ENCODE peak calls at places on chromosomes 12 and 14, in ten cellular contexts. Q is psoas muscle, W is H7, Y is epithelial cell of esophagus, E is cardiac fibroblast, L is PC-9, I is PC-3, J is colonic mucosa, V is lower leg skin, N is SJSA1. R is an unnamed sample.

GRCh38 chr12:106841471-106842302 is 67.2 kb downstream of the RIC8B start:
- DNase-seq in N (peak; percentile 44), I (peak; percentile 71), Q (no peak), E (peak; percentile 69), V (no peak), L (peak; percentile 14), W (peak; percentile 45), Y (peak; percentile 50), J (peak; percentile 56), R (no peak)

GRCh38 chr12:91388573-91388972 is 206.0 kb upstream of the DCN start:
- DNase-seq in Y (no peak), J (no peak), E (no peak), I (peak; percentile 6), Q (no peak), N (no peak), W (no peak), V (no peak), L (no peak), R (no peak)

GRCh38 chr14:104282332-104283196 is 144.2 kb downstream of the KIF26A start:
- DNase-seq in Q (peak; percentile 4), E (no peak), W (no peak), N (peak; percentile 37), L (no peak), I (no peak), V (peak; percentile 81), Y (no peak), J (peak; percentile 81), R (no peak)

GRCh38 chr12:108337235-108338223 is 1.6 kb downstream of the CMKLR1 start:
- DNase-seq in E (peak; percentile 14), W (peak; percentile 79), I (peak; percentile 56), V (no peak), L (no peak), Y (peak; percentile 29), N (no peak), J (no peak), Q (no peak), R (no peak)

GRCh38 chr14:39038542-39038941 is 64.5 kb downstream of the SEC23A start:
- DNase-seq in W (no peak), V (no peak), J (no peak), I (no peak), E (no peak), Q (no peak), L (no peak), Y (no peak), N (no peak), R (no peak)

GRCh38 chr12:53798575-53798974 is 46.8 kb upstream of the CISTR start:
- DNase-seq in E (peak; percentile 18), W (no peak), J (no peak), I (peak; percentile 79), Y (no peak), N (no peak), L (peak; percentile 40), Q (no peak), V (no peak), R (no peak)

GRCh38 chr12:95959107-95959506 is 16.0 kb downstream of the AMDHD1 start:
- DNase-seq in W (peak; percentile 37), Y (no peak), Q (no peak), E (peak; percentile 16), L (no peak), J (no peak), V (no peak), I (peak; percentile 49), N (no peak), R (no peak)

GRCh38 chr12:27343255-27344000 is 10.8 kb downstream of the BMAL2 start:
- DNase-seq in V (no peak), W (no peak), J (no peak), E (peak; percentile 81), N (peak; percentile 60), Y (peak; percentile 97), Q (no peak), L (peak; percentile 57), I (peak; percentile 99), R (peak; percentile 80)

GRCh38 chr12:44317651-44318126 is 481.8 kb downstream of the TMEM117 start:
- DNase-seq in L (no peak), N (no peak), W (peak; percentile 8), I (peak; percentile 57), J (no peak), Y (peak; percentile 49), E (peak; percentile 42), Q (no peak), V (no peak), R (peak; percentile 3)

GRCh38 chr12:57837779-57838562 is 8.6 kb downstream of the CTDSP2 start:
- DNase-seq in Y (peak; percentile 60), W (no peak), N (no peak), L (no peak), Q (no peak), J (no peak), I (peak; percentile 38), V (no peak), E (peak; percentile 86), R (no peak)

DNA sequence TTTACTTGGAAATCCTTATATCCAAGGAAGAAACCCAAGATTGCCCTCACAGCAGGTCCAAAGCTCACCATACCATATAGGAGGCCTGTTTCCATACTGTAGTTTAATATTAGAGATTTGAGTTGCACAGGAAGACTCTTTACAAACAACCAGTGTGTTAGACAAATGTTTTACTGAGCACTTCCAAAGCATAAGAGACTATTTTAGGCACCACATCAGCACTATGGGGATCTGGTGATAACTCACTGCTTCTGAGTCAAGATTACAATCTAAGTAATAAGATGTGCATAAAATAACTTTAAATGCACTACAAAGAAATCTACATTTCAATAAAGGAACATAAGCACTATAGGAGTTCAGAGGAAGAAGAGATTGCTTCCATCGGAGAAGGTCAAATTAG is 71.4 kb downstream of the SPPL3 start:
- DNase-seq in L (no peak), W (no peak), Y (no peak), I (no peak), V (no peak), N (no peak), E (no peak), J (no peak), Q (no peak), R (no peak)
- H3K4me3 ChIP-seq in L (no peak overlapping the region), W (no peak overlapping the region), Y (no peak overlapping the region), I (no peak overlapping the region), V (no peak overlapping the region), N (no peak overlapping the region), E (no peak overlapping the region), J (no peak overlapping the region), Q (no peak overlapping the region), R (no peak overlapping the region)

GRCh38 chr12:76520348-76520747 is 39.2 kb downstream of the OSBPL8 start:
- DNase-seq in I (no peak), Q (no peak), E (no peak), N (no peak), V (no peak), W (no peak), Y (no peak), J (no peak), L (no peak), R (no peak)

GRCh38 chr12:76523408-76523807 is 36.2 kb downstream of the OSBPL8 start:
- DNase-seq in J (no peak), W (no peak), I (no peak), L (no peak), N (no peak), Q (no peak), E (no peak), Y (no peak), V (no peak), R (no peak)

GRCh38 chr12:76515271-76515670 is 44.3 kb downstream of the OSBPL8 start:
- DNase-seq in N (no peak), L (no peak), J (no peak), W (no peak), E (no peak), Y (no peak), V (no peak), Q (no peak), I (no peak), R (no peak)

GRCh38 chr12:76519538-76519937 is 40.0 kb downstream of the OSBPL8 start:
- DNase-seq in I (peak; percentile 5), Q (no peak), V (no peak), W (no peak), E (no peak), J (no peak), Y (peak; percentile 39), L (no peak), N (no peak), R (no peak)

DNA sequence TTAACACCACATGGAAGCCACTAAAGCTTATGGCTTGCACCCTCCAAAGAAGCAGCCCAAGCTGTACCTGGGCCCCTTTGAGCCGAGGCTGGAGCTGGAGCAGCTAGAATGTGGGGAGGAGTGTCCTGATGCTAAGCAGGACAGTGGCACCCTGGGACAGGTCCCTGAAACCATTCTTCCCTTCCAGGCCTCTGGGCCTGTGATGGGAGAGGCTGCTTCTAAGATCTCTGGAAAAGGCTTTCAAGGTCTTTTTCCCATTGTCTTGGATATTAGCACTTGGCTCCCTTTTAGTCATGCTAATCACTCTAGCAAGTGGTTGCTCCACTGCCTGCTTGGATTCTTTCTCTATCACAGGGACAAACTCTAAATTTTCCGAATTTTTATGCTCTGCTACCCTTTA is 40.9 kb downstream of the OSBPL8 start:
- DNase-seq in J (no peak), Q (no peak), V (no peak), N (no peak), L (no peak), E (no peak), Y (no peak), W (peak; percentile 8), I (no peak), R (no peak)
- H3K4me3 ChIP-seq in J (no peak overlapping the region), Q (no peak overlapping the region), V (no peak overlapping the region), N (no peak overlapping the region), L (no peak overlapping the region), E (no peak overlapping the region), Y (no peak overlapping the region), W (no peak overlapping the region), I (no peak overlapping the region), R (no peak overlapping the region)

DNA sequence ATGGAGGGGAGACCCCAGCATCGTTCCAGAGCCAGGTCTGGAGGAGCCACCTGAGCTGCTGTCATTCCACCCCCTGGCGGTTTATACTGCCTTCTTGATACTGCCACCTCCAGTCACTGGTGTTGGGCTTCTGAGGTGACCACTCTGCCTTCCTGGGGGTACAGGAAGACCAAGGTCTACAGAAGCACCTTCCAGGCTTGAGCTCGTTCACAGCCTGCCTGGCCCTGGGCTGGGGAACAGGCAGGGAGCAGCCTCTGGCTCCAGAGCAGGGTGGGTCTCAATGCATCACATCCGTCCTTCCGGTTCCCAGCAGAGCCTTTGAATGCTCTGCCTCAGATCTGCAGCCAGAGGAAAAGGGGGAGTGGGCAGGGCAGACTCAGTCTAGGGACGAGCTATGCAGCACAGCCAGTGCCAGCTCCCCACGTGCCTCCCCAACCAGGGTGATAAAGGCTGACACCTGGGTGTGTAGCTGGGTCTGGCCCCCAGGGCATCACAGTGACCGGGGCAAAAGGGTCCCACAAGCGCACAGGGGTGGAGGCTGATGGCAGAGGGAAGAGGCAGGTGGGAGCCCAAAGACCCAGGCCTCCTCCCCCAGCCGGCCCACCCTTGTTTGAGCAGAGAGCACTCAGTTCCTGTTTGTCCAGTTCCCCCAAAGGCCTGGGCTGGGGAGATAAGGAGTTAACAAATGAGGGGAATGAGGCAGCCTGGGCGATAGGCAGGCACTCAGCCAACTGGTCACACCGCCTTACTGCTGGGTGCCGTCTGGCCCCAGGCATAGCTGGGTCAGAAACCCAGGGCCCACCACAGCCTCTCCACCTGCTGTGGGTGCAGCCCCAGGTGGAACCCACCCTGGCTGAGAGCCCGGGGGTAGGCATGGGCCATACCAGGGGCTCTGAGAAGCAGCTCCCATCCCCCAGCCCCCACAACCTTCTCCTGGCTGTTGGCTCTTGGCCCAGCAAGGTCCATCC is 17.1 kb downstream of the DEGS2 start:
- DNase-seq in N (no peak), W (no peak), J (peak; percentile 88), V (no peak), L (peak; percentile 61), I (no peak), E (peak; percentile 56), Y (no peak), Q (peak; percentile 23), R (no peak)
- H3K4me3 ChIP-seq in N (no peak overlapping the region), W (no peak overlapping the region), J (no peak overlapping the region), V (no peak overlapping the region), L (no peak overlapping the region), I (no peak overlapping the region), E (no peak overlapping the region), Y (no peak overlapping the region), Q (no peak overlapping the region), R (no peak overlapping the region)

GRCh38 chr14:90548455-90548854 is 151.6 kb downstream of the CALM1 start:
- DNase-seq in W (no peak), N (no peak), L (no peak), V (no peak), Y (no peak), E (no peak), Q (no peak), J (no peak), I (no peak), R (no peak)
- H3K4me3 ChIP-seq in W (no peak overlapping the region), N (no peak overlapping the region), L (no peak overlapping the region), V (no peak overlapping the region), Y (no peak overlapping the region), E (no peak overlapping the region), Q (no peak overlapping the region), J (no peak overlapping the region), I (no peak overlapping the region), R (no peak overlapping the region)

R was measured in AG04449.